ENCODE peak calls at places on chromosome 4, in ten cellular contexts. V, T, M, E, Z, A, R, D, W and X are unnamed samples. For H3K9me3, the result is how much of the 10 kb centered on the place peaks cover.

GRCh38 chr4:106414366-106414765 is 45.8 kb upstream of the GIMD1 start:
- DNase-seq in V (no peak), T (no peak), M (no peak), E (no peak), Z (peak), A (no peak), R (no peak), D (no peak), W (no peak), X (no peak)

GRCh38 chr4:2416564-2417195 is 1.8 kb downstream of the ZFYVE28 start:
- DNase-seq in V (peak), T (no peak), M (no peak), E (peak), Z (no peak), A (no peak), R (no peak), D (peak), W (no peak), X (no peak)

GRCh38 chr4:121168865-121169281 is 4.8 kb upstream of the TNIP3 start:
- DNase-seq in V (no peak), T (no peak), M (no peak), E (no peak), Z (no peak), A (no peak), R (no peak), D (no peak), W (no peak), X (no peak)

GRCh38 chr4:100257567-100257966 is 67.3 kb upstream of the DDIT4L start:
- DNase-seq in V (no peak), T (no peak), M (no peak), E (no peak), Z (no peak), A (peak), R (no peak), D (no peak), W (no peak), X (no peak)

GRCh38 chr4:101291198-101291597 is 56.1 kb downstream of the PPP3CA start:
- DNase-seq in V (no peak), T (no peak), M (no peak), E (no peak), Z (no peak), A (no peak), R (no peak), D (no peak), W (no peak), X (no peak)

GRCh38 chr4:74669702-74670101 is 124.6 kb downstream of the BTC start:
- DNase-seq in V (no peak), T (no peak), M (no peak), E (no peak), Z (no peak), A (no peak), R (no peak), D (no peak), W (no peak), X (no peak)

GRCh38 chr4:10085386-10085785 is 31.2 kb downstream of the WDR1 start:
- DNase-seq in V (no peak), T (no peak), M (peak), E (no peak), Z (no peak), A (no peak), R (no peak), D (peak), W (no peak), X (no peak)

GRCh38 chr4:56314207-56314915 is 72.9 kb downstream of the AASDH start:
- DNase-seq in V (no peak), T (no peak), M (no peak), E (no peak), Z (no peak), A (no peak), R (no peak), D (no peak), W (no peak), X (no peak)

GRCh38 chr4:71113294-71113693 is 119.8 kb downstream of the DCK start:
- DNase-seq in V (no peak), T (no peak), M (no peak), E (no peak), Z (no peak), A (no peak), R (no peak), D (no peak), W (no peak), X (no peak)

GRCh38 chr4:24063771-24064170 is 173.9 kb upstream of the PPARGC1A start:
- DNase-seq in V (no peak), T (no peak), M (no peak), E (no peak), Z (no peak), A (no peak), R (no peak), D (no peak), W (no peak), X (no peak)

DNA sequence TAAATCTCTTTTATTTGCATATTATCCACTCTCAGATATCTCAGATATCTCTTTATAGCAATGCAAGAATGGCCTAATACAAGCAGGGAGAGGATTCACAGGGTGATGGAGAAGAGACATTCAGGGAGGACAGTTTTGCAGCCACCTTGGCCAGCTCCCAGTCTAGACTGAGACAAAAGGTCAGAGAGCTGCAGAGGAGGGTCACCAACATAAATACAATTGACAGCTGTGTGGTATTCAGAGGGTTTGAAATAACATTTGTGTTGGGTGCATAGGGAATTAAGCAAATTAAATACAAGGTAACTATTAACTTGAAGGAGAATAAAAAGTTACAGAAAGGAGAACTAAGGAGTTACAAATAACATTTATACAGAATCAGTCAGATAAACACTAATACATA is 189.5 kb upstream of the TAPT1 start:
- DNase-seq in V (no peak), T (no peak), M (peak), E (no peak), Z (no peak), A (no peak), R (no peak), D (no peak), W (no peak), X (no peak)
- H3K9me3 ChIP-seq in V (under half), T (under half), M (under half), E (under half), Z (under half), A (under half), R (under half), D (under half), W (under half), X (under half)

GRCh38 chr4:128353791-128354190 is 66.2 kb upstream of the PGRMC2 start:
- DNase-seq in V (no peak), T (peak), M (no peak), E (no peak), Z (no peak), A (peak), R (no peak), D (no peak), W (no peak), X (no peak)

GRCh38 chr4:128355301-128355700 is 67.7 kb upstream of the PGRMC2 start:
- DNase-seq in V (no peak), T (no peak), M (no peak), E (peak), Z (no peak), A (no peak), R (no peak), D (peak), W (peak), X (peak)

GRCh38 chr4:128357286-128357685 is 69.7 kb upstream of the PGRMC2 start:
- DNase-seq in V (no peak), T (no peak), M (no peak), E (no peak), Z (no peak), A (no peak), R (no peak), D (no peak), W (no peak), X (peak)

GRCh38 chr4:128351502-128351901 is 63.9 kb upstream of the PGRMC2 start:
- DNase-seq in V (no peak), T (no peak), M (no peak), E (no peak), Z (no peak), A (no peak), R (no peak), D (no peak), W (no peak), X (no peak)

GRCh38 chr4:128354205-128354821 is 66.7 kb upstream of the PGRMC2 start:
- DNase-seq in V (no peak), T (peak), M (no peak), E (no peak), Z (peak), A (peak), R (no peak), D (no peak), W (peak), X (peak)
- H3K27ac ChIP-seq in V (no peak), T (peak), M (no peak), E (no peak), Z (peak), A (peak), R (no peak), D (peak), W (peak), X (peak)

GRCh38 chr4:79842162-79842561 is 230.9 kb downstream of the ANTXR2 start:
- DNase-seq in V (no peak), T (no peak), M (no peak), E (no peak), Z (no peak), A (no peak), R (no peak), D (no peak), W (no peak), X (no peak)
- H3K9me3 ChIP-seq in V (under half), T (under half), M (under half), E (under half), Z (under half), A (under half), R (under half), D (half or more), W (under half), X (under half)

DNA sequence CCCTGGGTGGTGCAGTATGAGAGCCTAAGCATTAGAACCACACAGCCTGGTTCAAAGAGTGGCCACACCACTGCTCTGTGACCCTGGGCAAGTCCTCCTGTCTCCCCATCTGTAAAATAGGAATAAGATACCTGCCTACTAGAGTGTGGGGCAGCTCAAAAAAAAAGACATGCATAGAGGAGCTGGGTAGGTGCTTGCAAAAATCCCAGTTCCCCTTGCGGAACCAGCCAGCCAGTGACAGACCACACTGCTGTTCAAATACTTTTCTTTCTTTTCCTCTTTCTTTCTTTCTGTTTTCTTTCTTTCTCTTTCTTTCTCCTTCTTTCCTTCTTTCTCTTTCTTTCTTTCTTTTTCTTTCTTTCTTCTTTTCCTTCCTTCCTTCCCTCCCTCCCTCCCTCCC is 63.0 kb upstream of the TRIM2 start:
- DNase-seq in V (no peak), T (no peak), M (no peak), E (no peak), Z (no peak), A (no peak), R (no peak), D (no peak), W (no peak), X (no peak)
- H3K27ac ChIP-seq in V (no peak), T (no peak), M (no peak), E (no peak), Z (no peak), A (no peak), R (no peak), D (no peak), W (peak), X (no peak)

DNA sequence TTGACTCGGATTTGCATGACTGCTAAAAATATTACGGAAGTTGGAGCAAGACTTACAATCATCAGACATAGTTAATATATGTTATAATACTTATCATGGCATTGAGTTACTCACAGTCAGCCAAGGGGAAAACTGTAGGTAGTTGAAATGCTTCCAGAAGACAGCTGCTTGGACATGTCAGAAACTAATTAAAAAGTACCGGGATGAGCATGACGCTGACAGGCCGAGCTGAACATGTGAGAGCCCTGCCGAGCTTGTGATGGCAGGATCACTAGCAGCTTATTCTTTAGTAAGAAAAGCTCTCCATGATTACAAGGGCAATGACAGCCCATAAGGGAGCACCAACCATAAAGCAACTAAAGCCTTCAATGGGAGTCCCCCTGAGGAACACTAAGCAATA is 435.6 kb downstream of the TLL1 start:
- DNase-seq in V (no peak), T (no peak), M (no peak), E (no peak), Z (no peak), A (no peak), R (no peak), D (no peak), W (no peak), X (no peak)
- H3K9me3 ChIP-seq in V (under half), T (under half), M (under half), E (under half), Z (under half), A (under half), R (under half), D (under half), W (under half), X (under half)

GRCh38 chr4:40197879-40198689 is 1.3 kb downstream of the RHOH start:
- DNase-seq in V (peak), T (no peak), M (no peak), E (no peak), Z (no peak), A (no peak), R (no peak), D (no peak), W (no peak), X (no peak)
- H3K27ac ChIP-seq in V (peak), T (no peak), M (no peak), E (no peak), Z (no peak), A (no peak), R (no peak), D (no peak), W (peak), X (no peak)

DNA sequence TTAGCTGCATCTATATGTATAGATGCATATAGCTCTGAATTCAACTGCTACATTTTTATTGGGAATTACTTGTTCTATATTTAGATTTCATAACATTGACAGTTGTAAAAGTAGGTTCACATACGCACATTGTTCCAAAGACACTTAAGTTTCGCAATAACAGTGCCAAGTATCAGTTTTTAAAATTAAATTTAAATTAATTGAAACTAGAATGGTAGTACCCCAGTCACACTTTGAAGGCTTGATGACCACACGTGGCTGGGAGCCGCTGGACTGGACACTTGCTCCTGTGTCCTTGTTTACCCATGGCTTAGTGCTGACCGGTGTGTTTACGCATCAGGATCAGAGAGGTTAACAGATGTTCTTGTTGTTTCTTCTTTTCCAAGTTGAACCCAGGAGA is 140.7 kb upstream of the PSAPL1 start:
- DNase-seq in V (no peak), T (no peak), M (no peak), E (no peak), Z (no peak), A (no peak), R (no peak), D (no peak), W (no peak), X (no peak)
- H3K9me3 ChIP-seq in V (under half), T (under half), M (under half), E (under half), Z (half or more), A (half or more), R (under half), D (half or more), W (under half), X (under half)

GRCh38 chr4:128298129-128298758 is 10.6 kb upstream of the PGRMC2 start:
- DNase-seq in V (no peak), T (no peak), M (no peak), E (no peak), Z (no peak), A (no peak), R (no peak), D (no peak), W (no peak), X (no peak)
- H3K27ac ChIP-seq in V (no peak), T (no peak), M (no peak), E (no peak), Z (no peak), A (no peak), R (no peak), D (no peak), W (no peak), X (no peak)